ENCODE peak calls at places on chromosome 13, in four cellular contexts. One of them, this sample, is unnamed.

GRCh38 chr13:32415019-32415418 is 12.9 kb downstream of the N4BP2L1 start:
- DNase-seq in Caki2: no peak
- DNase-seq in kidney epithelial cell: no peak
- DNase-seq in RPMI7951: peak
- DNase-seq in this sample: peak

GRCh38 chr13:23750383-23751121 is 138.6 kb downstream of the MIPEP start:
- DNase-seq in Caki2: no peak
- DNase-seq in kidney epithelial cell: no peak
- DNase-seq in RPMI7951: peak
- DNase-seq in this sample: peak

GRCh38 chr13:51643114-51643881 is 59.0 kb downstream of the WDFY2 start:
- DNase-seq in Caki2: peak
- DNase-seq in kidney epithelial cell: peak
- DNase-seq in RPMI7951: peak
- DNase-seq in this sample: peak

GRCh38 chr13:32381539-32381938 is 46.4 kb downstream of the N4BP2L1 start:
- DNase-seq in Caki2: peak
- DNase-seq in kidney epithelial cell: peak
- DNase-seq in RPMI7951: peak
- DNase-seq in this sample: no peak

GRCh38 chr13:101626925-101627555 is 174.6 kb downstream of the ITGBL1 start:
- DNase-seq in Caki2: peak
- DNase-seq in kidney epithelial cell: no peak
- DNase-seq in RPMI7951: peak
- DNase-seq in this sample: no peak

GRCh38 chr13:49097374-49097773 is 121.7 kb downstream of the FNDC3A start:
- DNase-seq in Caki2: no peak
- DNase-seq in kidney epithelial cell: no peak
- DNase-seq in RPMI7951: peak
- DNase-seq in this sample: no peak

GRCh38 chr13:66933527-66933926 is 296.6 kb downstream of the PCDH9 start:
- DNase-seq in Caki2: no peak
- DNase-seq in kidney epithelial cell: no peak
- DNase-seq in RPMI7951: no peak
- DNase-seq in this sample: no peak

GRCh38 chr13:108827637-108828036 is 198.2 kb downstream of the MYO16 start:
- DNase-seq in Caki2: no peak
- DNase-seq in kidney epithelial cell: no peak
- DNase-seq in RPMI7951: no peak
- DNase-seq in this sample: no peak

GRCh38 chr13:89205856-89206255 is 1534.7 kb downstream of the SLITRK5 start:
- DNase-seq in Caki2: no peak
- DNase-seq in kidney epithelial cell: no peak
- DNase-seq in RPMI7951: no peak
- DNase-seq in this sample: no peak

GRCh38 chr13:73335226-73335625 is 276.4 kb downstream of the KLF5 start:
- DNase-seq in Caki2: peak
- DNase-seq in kidney epithelial cell: peak
- DNase-seq in RPMI7951: peak
- DNase-seq in this sample: peak

GRCh38 chr13:35695411-35695810 is 218.9 kb upstream of the MAB21L1 start:
- DNase-seq in Caki2: no peak
- DNase-seq in kidney epithelial cell: no peak
- DNase-seq in RPMI7951: no peak
- DNase-seq in this sample: no peak

GRCh38 chr13:57878291-57878690 is 246.7 kb downstream of the PCDH17 start:
- DNase-seq in Caki2: no peak
- DNase-seq in kidney epithelial cell: no peak
- DNase-seq in RPMI7951: no peak
- DNase-seq in this sample: no peak

GRCh38 chr13:94481966-94482365 is 2.5 kb upstream of the DCT start:
- DNase-seq in Caki2: peak
- DNase-seq in kidney epithelial cell: peak
- DNase-seq in RPMI7951: peak
- DNase-seq in this sample: peak

GRCh38 chr13:74145249-74145970 is 11.2 kb upstream of the KLF12 start:
- DNase-seq in Caki2: no peak
- DNase-seq in kidney epithelial cell: no peak
- DNase-seq in RPMI7951: peak
- DNase-seq in this sample: no peak

GRCh38 chr13:93398167-93398566 is 171.6 kb downstream of the GPC6 start:
- DNase-seq in Caki2: no peak
- DNase-seq in kidney epithelial cell: no peak
- DNase-seq in RPMI7951: no peak
- DNase-seq in this sample: no peak

GRCh38 chr13:39612023-39612637 is 9.1 kb upstream of the LHFPL6 start:
- DNase-seq in Caki2: peak
- DNase-seq in kidney epithelial cell: no peak
- DNase-seq in RPMI7951: peak
- DNase-seq in this sample: peak

GRCh38 chr13:30111810-30112209 is 195.5 kb downstream of the KATNAL1 start:
- DNase-seq in Caki2: no peak
- DNase-seq in kidney epithelial cell: no peak
- DNase-seq in RPMI7951: peak
- DNase-seq in this sample: peak

GRCh38 chr13:112849500-112849899 is 119.5 kb upstream of the MCF2L start:
- DNase-seq in Caki2: no peak
- DNase-seq in kidney epithelial cell: no peak
- DNase-seq in RPMI7951: no peak
- DNase-seq in this sample: no peak

GRCh38 chr13:52850396-52851152 is 2.1 kb upstream of the PCDH8 start:
- DNase-seq in Caki2: peak
- DNase-seq in kidney epithelial cell: no peak
- DNase-seq in RPMI7951: peak
- DNase-seq in this sample: peak

GRCh38 chr13:40061466-40062450 is 406.3 kb downstream of the COG6 start:
- DNase-seq in Caki2: no peak
- DNase-seq in kidney epithelial cell: no peak
- DNase-seq in RPMI7951: peak
- DNase-seq in this sample: no peak

GRCh38 chr13:94707400-94708021 is 4.8 kb downstream of the SOX21 start:
- DNase-seq in Caki2: no peak
- DNase-seq in kidney epithelial cell: no peak
- DNase-seq in RPMI7951: no peak
- DNase-seq in this sample: no peak

GRCh38 chr13:95049772-95050171 is 251.5 kb downstream of the ABCC4 start:
- DNase-seq in Caki2: no peak
- DNase-seq in kidney epithelial cell: no peak
- DNase-seq in RPMI7951: no peak
- DNase-seq in this sample: no peak

GRCh38 chr13:80123945-80124344 is 217.0 kb downstream of the SPRY2 start:
- DNase-seq in Caki2: no peak
- DNase-seq in kidney epithelial cell: no peak
- DNase-seq in RPMI7951: no peak
- DNase-seq in this sample: no peak

GRCh38 chr13:90352763-90353162 is 994.7 kb upstream of the MIR17HG start:
- DNase-seq in Caki2: no peak
- DNase-seq in kidney epithelial cell: no peak
- DNase-seq in RPMI7951: no peak
- DNase-seq in this sample: no peak

GRCh38 chr13:93226623-93227279 is at the start of gene GPC6:
- DNase-seq in Caki2: peak
- DNase-seq in kidney epithelial cell: peak
- DNase-seq in RPMI7951: peak
- DNase-seq in this sample: no peak

GRCh38 chr13:33543631-33544030 is 258.1 kb upstream of the STARD13 start:
- DNase-seq in Caki2: no peak
- DNase-seq in kidney epithelial cell: no peak
- DNase-seq in RPMI7951: no peak
- DNase-seq in this sample: peak

GRCh38 chr13:59950201-59950730 is 213.5 kb downstream of the DIAPH3 start:
- DNase-seq in Caki2: peak
- DNase-seq in kidney epithelial cell: peak
- DNase-seq in RPMI7951: no peak
- DNase-seq in this sample: no peak

GRCh38 chr13:75226092-75226491 is 255.9 kb downstream of the TBC1D4 start:
- DNase-seq in Caki2: peak
- DNase-seq in kidney epithelial cell: no peak
- DNase-seq in RPMI7951: peak
- DNase-seq in this sample: no peak

GRCh38 chr13:75419656-75420055 is 62.3 kb downstream of the TBC1D4 start:
- DNase-seq in Caki2: no peak
- DNase-seq in kidney epithelial cell: no peak
- DNase-seq in RPMI7951: no peak
- DNase-seq in this sample: no peak

GRCh38 chr13:102400619-102401125 is 1.2 kb downstream of the FGF14 start:
- DNase-seq in Caki2: no peak
- DNase-seq in kidney epithelial cell: no peak
- DNase-seq in RPMI7951: no peak
- DNase-seq in this sample: no peak

This sample was measured in RKO.